ENCODE peak calls at places on chromosomes 6 and 20, in six cellular contexts. One of them, this sample, is unnamed.

GRCh38 chr6:52537001-52537753 is 39.7 kb downstream of the TRAM2 start:
- DNase-seq in fibroblast of mammary gland: peak
- DNase-seq in fibroblast of gingiva: no peak
- DNase-seq in mucosa of gallbladder: no peak
- DNase-seq in substantia nigra: no peak
- DNase-seq in astrocyte of the cerebellum: no peak
- DNase-seq in this sample: no peak

GRCh38 chr6:98827295-98828159 is 6.8 kb upstream of the POU3F2 start:
- DNase-seq in mucosa of gallbladder: no peak
- DNase-seq in substantia nigra: peak
- DNase-seq in fibroblast of gingiva: no peak
- DNase-seq in fibroblast of mammary gland: no peak
- DNase-seq in astrocyte of the cerebellum: no peak
- DNase-seq in this sample: no peak

GRCh38 chr20:49448917-49449316 is 33.6 kb downstream of the KCNB1 start:
- DNase-seq in substantia nigra: no peak
- DNase-seq in mucosa of gallbladder: no peak
- DNase-seq in astrocyte of the cerebellum: no peak
- DNase-seq in fibroblast of gingiva: no peak
- DNase-seq in fibroblast of mammary gland: no peak
- DNase-seq in this sample: no peak

GRCh38 chr6:159473435-159473834 is 219.6 kb downstream of the SOD2 start:
- DNase-seq in mucosa of gallbladder: no peak
- DNase-seq in fibroblast of gingiva: no peak
- DNase-seq in substantia nigra: no peak
- DNase-seq in fibroblast of mammary gland: no peak
- DNase-seq in astrocyte of the cerebellum: peak
- DNase-seq in this sample: no peak

GRCh38 chr20:35326732-35327073 is 34.5 kb upstream of the FAM83C start:
- DNase-seq in fibroblast of mammary gland: no peak
- DNase-seq in substantia nigra: no peak
- DNase-seq in astrocyte of the cerebellum: no peak
- DNase-seq in mucosa of gallbladder: no peak
- DNase-seq in fibroblast of gingiva: no peak
- DNase-seq in this sample: no peak

GRCh38 chr20:63356931-63357879 is 3.9 kb downstream of the CHRNA4 start:
- DNase-seq in fibroblast of gingiva: no peak
- DNase-seq in astrocyte of the cerebellum: no peak
- DNase-seq in substantia nigra: no peak
- DNase-seq in fibroblast of mammary gland: no peak
- DNase-seq in mucosa of gallbladder: no peak
- DNase-seq in this sample: no peak

GRCh38 chr6:45710304-45710821 is 305.3 kb downstream of the CLIC5 start:
- DNase-seq in fibroblast of mammary gland: peak
- DNase-seq in substantia nigra: no peak
- DNase-seq in fibroblast of gingiva: peak
- DNase-seq in astrocyte of the cerebellum: no peak
- DNase-seq in mucosa of gallbladder: no peak
- DNase-seq in this sample: no peak

GRCh38 chr6:167793421-167793820 is 33.3 kb upstream of the AFDN start:
- DNase-seq in substantia nigra: no peak
- DNase-seq in mucosa of gallbladder: no peak
- DNase-seq in fibroblast of gingiva: no peak
- DNase-seq in fibroblast of mammary gland: no peak
- DNase-seq in astrocyte of the cerebellum: peak
- DNase-seq in this sample: no peak

GRCh38 chr20:36574278-36575065 is 1.1 kb downstream of the TGIF2 start:
- DNase-seq in fibroblast of gingiva: peak
- DNase-seq in astrocyte of the cerebellum: no peak
- DNase-seq in substantia nigra: no peak
- DNase-seq in mucosa of gallbladder: peak
- DNase-seq in fibroblast of mammary gland: peak
- DNase-seq in this sample: no peak

GRCh38 chr6:63347599-63347998 is 27.8 kb upstream of the LGSN start:
- DNase-seq in mucosa of gallbladder: no peak
- DNase-seq in fibroblast of gingiva: peak
- DNase-seq in fibroblast of mammary gland: peak
- DNase-seq in astrocyte of the cerebellum: peak
- DNase-seq in substantia nigra: no peak
- DNase-seq in this sample: peak

GRCh38 chr6:86255973-86256372 is 613.3 kb upstream of the SYNCRIP start:
- DNase-seq in astrocyte of the cerebellum: no peak
- DNase-seq in fibroblast of gingiva: no peak
- DNase-seq in mucosa of gallbladder: no peak
- DNase-seq in substantia nigra: no peak
- DNase-seq in fibroblast of mammary gland: no peak
- DNase-seq in this sample: no peak

GRCh38 chr6:98747960-98748359 is 86.4 kb upstream of the POU3F2 start:
- DNase-seq in fibroblast of gingiva: no peak
- DNase-seq in substantia nigra: no peak
- DNase-seq in mucosa of gallbladder: no peak
- DNase-seq in fibroblast of mammary gland: no peak
- DNase-seq in astrocyte of the cerebellum: no peak
- DNase-seq in this sample: peak

This sample was measured in GM04504.